ENCODE peak calls at places on chromosomes 16 and 17, in ten cellular contexts. O, C, K, B, Y, I, X, U, F and W are unnamed samples.

GRCh38 chr16:28477311-28477920 is 5.3 kb upstream of the NPIPB7 start:
- DNase-seq in O (no peak), C (no peak), K (no peak), B (no peak), Y (peak; percentile 29), I (no peak), X (no peak), U (no peak), F (no peak), W (no peak)

GRCh38 chr16:24775455-24775854 is 46.0 kb downstream of the TNRC6A start:
- DNase-seq in O (no peak), C (no peak), K (peak; percentile 60), B (peak; percentile 67), Y (no peak), I (no peak), X (no peak), U (no peak), F (peak; percentile 37), W (no peak)

GRCh38 chr16:89257281-89257731 is 39.8 kb downstream of the ZNF778 start:
- DNase-seq in O (no peak), C (peak; percentile 37), K (peak; percentile 21), B (no peak), Y (no peak), I (peak; percentile 64), X (no peak), U (no peak), F (no peak), W (no peak)

GRCh38 chr16:47018223-47018891 is 44.9 kb upstream of the DNAJA2 start:
- DNase-seq in O (no peak), C (peak; percentile 62), K (peak; percentile 51), B (peak; percentile 72), Y (no peak), I (peak; percentile 76), X (no peak), U (no peak), F (peak; percentile 10), W (peak; percentile 67)

GRCh38 chr16:85551319-85551978 is 61.7 kb upstream of the GSE1 start:
- DNase-seq in O (no peak), C (no peak), K (no peak), B (no peak), Y (no peak), I (no peak), X (no peak), U (no peak), F (no peak), W (no peak)

GRCh38 chr17:16283705-16284104 is 66.7 kb downstream of the PIGL start:
- DNase-seq in O (no peak), C (no peak), K (peak; percentile 73), B (no peak), Y (no peak), I (no peak), X (no peak), U (no peak), F (peak; percentile 88), W (no peak)

GRCh38 chr16:24534634-24535033 is 4.7 kb upstream of the RBBP6 start:
- DNase-seq in O (no peak), C (no peak), K (no peak), B (no peak), Y (no peak), I (no peak), X (no peak), U (no peak), F (no peak), W (peak; percentile 4)

GRCh38 chr17:31915456-31916100 is 14.1 kb upstream of the UTP6 start:
- DNase-seq in O (no peak), C (no peak), K (no peak), B (no peak), Y (no peak), I (no peak), X (no peak), U (no peak), F (peak; percentile 41), W (no peak)

GRCh38 chr17:81878294-81878693 is 7.2 kb upstream of the ARHGDIA start:
- DNase-seq in O (no peak), C (no peak), K (no peak), B (no peak), Y (no peak), I (no peak), X (no peak), U (no peak), F (peak; percentile 73), W (no peak)

GRCh38 chr16:4016648-4017047 is 99.6 kb downstream of the ADCY9 start:
- DNase-seq in O (peak; percentile 65), C (no peak), K (peak; percentile 50), B (no peak), Y (no peak), I (no peak), X (no peak), U (no peak), F (peak; percentile 30), W (no peak)

GRCh38 chr16:2964416-2965223 is 545 bp downstream of the KREMEN2 start:
- DNase-seq in O (no peak), C (peak; percentile 98), K (no peak), B (peak; percentile 39), Y (peak; percentile 57), I (peak; percentile 95), X (peak; percentile 28), U (no peak), F (no peak), W (peak; percentile 93)

GRCh38 chr17:82215095-82215971 is 2.7 kb upstream of the CCDC57 start:
- DNase-seq in O (no peak), C (no peak), K (peak; percentile 29), B (no peak), Y (no peak), I (peak; percentile 87), X (no peak), U (no peak), F (no peak), W (no peak)

GRCh38 chr16:84461504-84462295 is 42.8 kb downstream of the MEAK7 start:
- DNase-seq in O (no peak), C (peak; percentile 26), K (no peak), B (no peak), Y (no peak), I (no peak), X (no peak), U (no peak), F (no peak), W (no peak)

GRCh38 chr17:76957600-76958464 is 89.6 kb downstream of the MGAT5B start:
- DNase-seq in O (no peak), C (peak; percentile 36), K (peak; percentile 29), B (no peak), Y (no peak), I (no peak), X (no peak), U (no peak), F (peak; percentile 21), W (no peak)

GRCh38 chr16:52069866-52070265 is 477.1 kb downstream of the TOX3 start:
- DNase-seq in O (no peak), C (peak; percentile 31), K (peak; percentile 12), B (no peak), Y (no peak), I (peak; percentile 0), X (no peak), U (no peak), F (peak; percentile 11), W (peak; percentile 34)

GRCh38 chr16:89114159-89114981 is 20.7 kb downstream of the ACSF3 start:
- DNase-seq in O (no peak), C (peak; percentile 52), K (peak; percentile 43), B (no peak), Y (peak; percentile 47), I (no peak), X (no peak), U (no peak), F (no peak), W (peak; percentile 16)

DNA sequence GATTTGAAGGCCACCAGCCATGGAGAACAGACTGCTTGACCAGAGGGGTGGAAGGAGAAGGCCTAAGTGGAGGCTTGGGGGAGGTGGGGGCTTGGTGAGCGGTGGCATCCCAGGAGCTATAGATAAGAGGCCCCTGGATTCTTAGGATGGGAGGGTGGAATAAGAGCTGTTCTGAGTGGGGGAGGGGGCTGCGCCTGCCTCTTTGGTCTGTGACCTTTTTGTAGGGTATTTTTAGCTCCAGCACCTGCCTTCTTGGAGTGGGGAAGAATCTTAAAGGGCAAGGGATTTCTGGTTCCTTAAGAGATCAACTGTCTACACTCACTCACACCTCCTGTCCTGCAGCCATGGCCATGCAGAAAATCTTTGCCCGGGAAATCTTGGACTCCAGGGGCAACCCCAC is 567 bp downstream of the ENO3 start:
- DNase-seq in O (no peak), C (no peak), K (no peak), B (no peak), Y (no peak), I (no peak), X (no peak), U (no peak), F (no peak), W (no peak)
- TF ChIP-seq CTCF in O (no peak), C (no peak), K (no peak), B (no peak), Y (no peak), I (no peak), X (no peak), U (no peak), F (no peak), W (no peak)

GRCh38 chr17:50184057-50184456 is 17.4 kb downstream of the COL1A1 start:
- DNase-seq in O (no peak), C (no peak), K (peak; percentile 43), B (no peak), Y (no peak), I (peak; percentile 71), X (no peak), U (no peak), F (peak; percentile 45), W (no peak)
- TF ChIP-seq CTCF in O (peak; percentile 22), C (peak; percentile 38), K (peak; percentile 41), B (no peak), Y (no peak), I (peak; percentile 46), X (no peak), U (peak; percentile 24), F (peak; percentile 21), W (no peak)

GRCh38 chr17:70604854-70605253 is 435.5 kb downstream of the KCNJ2 start:
- DNase-seq in O (no peak), C (peak; percentile 39), K (no peak), B (no peak), Y (no peak), I (no peak), X (no peak), U (no peak), F (no peak), W (no peak)
- TF ChIP-seq CTCF in O (no peak), C (peak; percentile 47), K (no peak), B (no peak), Y (no peak), I (no peak), X (no peak), U (no peak), F (no peak), W (no peak)

DNA sequence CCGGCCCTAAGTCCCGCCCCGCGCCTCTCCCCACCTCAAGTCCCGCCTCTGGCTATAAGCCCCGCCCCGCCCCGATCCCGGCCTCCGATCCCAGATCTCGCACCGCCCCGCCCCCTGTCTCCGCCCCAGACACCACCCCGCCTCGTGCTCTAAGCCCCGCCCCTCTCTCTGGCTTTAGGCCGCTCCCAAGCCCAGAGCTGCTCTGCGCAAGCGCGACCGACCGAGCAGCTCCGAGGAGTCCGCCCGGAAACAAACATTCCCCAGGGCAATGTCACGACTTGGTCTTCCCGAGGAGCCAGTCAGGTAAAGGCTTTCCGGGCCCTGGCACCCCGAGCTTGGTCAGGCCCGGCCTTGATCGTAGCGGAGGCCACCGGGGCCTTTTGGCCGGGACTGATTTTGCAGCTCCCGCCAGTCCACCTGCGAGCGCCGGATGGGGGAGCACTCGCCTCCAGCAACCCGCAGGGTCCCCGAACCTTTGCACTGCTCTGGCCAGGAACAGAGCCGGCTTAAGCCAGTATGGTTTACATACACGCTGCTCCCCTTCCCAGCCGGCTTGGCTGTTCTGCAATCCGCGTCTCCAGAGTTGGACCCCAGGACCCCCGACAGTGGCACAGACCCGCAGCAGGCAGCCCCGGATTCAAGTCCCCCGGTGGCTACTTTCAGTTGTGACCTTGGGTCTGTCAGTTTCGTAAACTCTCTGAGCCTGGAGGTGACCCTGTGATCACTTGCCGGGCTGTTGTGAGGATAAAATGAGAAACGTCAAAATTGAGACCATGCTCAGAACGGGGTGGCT is at the start of gene NUDT7:
- DNase-seq in O (peak; percentile 82), C (peak; percentile 99), K (peak; percentile 99), B (peak; percentile 100), Y (peak; percentile 99), I (peak; percentile 98), X (peak; percentile 97), U (peak; percentile 74), F (peak; percentile 96), W (peak; percentile 98)
- TF ChIP-seq CTCF in O (peak; percentile 11), C (peak; percentile 33), K (peak; percentile 43), B (no peak), Y (peak; percentile 33), I (peak; percentile 42), X (no peak), U (peak; percentile 23), F (peak; percentile 17), W (peak; percentile 28)